ENCODE peak calls at places on chromosome 2, in seven cellular contexts. G, D, B, C, R, P and F are unnamed samples. For H3K36me3, H3K9me3 and H3K4me1, the result is how much of the 10 kb centered on the place peaks cover.

GRCh38 chr2:67412424-67412823 is 15.3 kb downstream of the ETAA1 start:
- DNase-seq in G (no peak), D (no peak), B (no peak), C (no peak), R (no peak), P (no peak), F (no peak)

GRCh38 chr2:146634256-146635068 is 1210.4 kb upstream of the ACVR2A start:
- DNase-seq in G (no peak), D (no peak), B (no peak), C (peak), R (no peak), P (no peak), F (no peak)

GRCh38 chr2:179550214-179550613 is 285.6 kb upstream of the SESTD1 start:
- DNase-seq in G (no peak), D (no peak), B (no peak), C (no peak), R (no peak), P (no peak), F (no peak)

GRCh38 chr2:113169002-113169530 is 4.7 kb upstream of the PSD4 start:
- DNase-seq in G (no peak), D (no peak), B (no peak), C (no peak), R (no peak), P (no peak), F (no peak)

GRCh38 chr2:178163395-178163794 is 30.9 kb upstream of the OSBPL6 start:
- DNase-seq in G (no peak), D (no peak), B (no peak), C (no peak), R (no peak), P (no peak), F (no peak)

GRCh38 chr2:112767693-112768380 is 3.4 kb upstream of the CKAP2L start:
- DNase-seq in G (no peak), D (no peak), B (no peak), C (no peak), R (no peak), P (no peak), F (no peak)

GRCh38 chr2:174546519-174547506 is 50.8 kb downstream of the WIPF1 start:
- DNase-seq in G (no peak), D (peak), B (no peak), C (peak), R (peak), P (peak), F (peak)

GRCh38 chr2:20050712-20051517 is 513 bp downstream of the LAPTM4A start:
- DNase-seq in G (peak), D (peak), B (peak), C (peak), R (peak), P (peak), F (peak)

GRCh38 chr2:66919286-66919685 is 477.8 kb upstream of the ETAA1 start:
- DNase-seq in G (no peak), D (no peak), B (no peak), C (no peak), R (no peak), P (no peak), F (no peak)

GRCh38 chr2:68937346-68938055 is 15.2 kb downstream of the GKN2 start:
- DNase-seq in G (no peak), D (no peak), B (no peak), C (no peak), R (no peak), P (no peak), F (no peak)

GRCh38 chr2:210616074-210616473 is 59.7 kb downstream of the CPS1 start:
- DNase-seq in G (no peak), D (no peak), B (no peak), C (no peak), R (no peak), P (no peak), F (peak)

GRCh38 chr2:66539452-66539851 is 104.5 kb downstream of the MEIS1 start:
- DNase-seq in G (no peak), D (no peak), B (peak), C (no peak), R (no peak), P (no peak), F (no peak)

GRCh38 chr2:218284106-218284811 is 8.0 kb downstream of the TMBIM1 start:
- DNase-seq in G (no peak), D (no peak), B (peak), C (peak), R (no peak), P (no peak), F (peak)

GRCh38 chr2:11775384-11775783 is 29.0 kb downstream of the LPIN1 start:
- DNase-seq in G (no peak), D (no peak), B (no peak), C (no peak), R (no peak), P (no peak), F (peak)

GRCh38 chr2:47069628-47070154 is 85.4 kb downstream of the STPG4 start:
- DNase-seq in G (peak), D (peak), B (peak), C (peak), R (peak), P (no peak), F (peak)

GRCh38 chr2:127637725-127638252 is 8.2 kb upstream of the GPR17 start:
- DNase-seq in G (peak), D (no peak), B (no peak), C (peak), R (no peak), P (no peak), F (peak)

GRCh38 chr2:1104364-1104763 is 153.7 kb downstream of the SNTG2 start:
- DNase-seq in G (no peak), D (no peak), B (no peak), C (no peak), R (no peak), P (no peak), F (no peak)

GRCh38 chr2:150204449-150204848 is 283.0 kb downstream of the RND3 start:
- DNase-seq in G (no peak), D (no peak), B (no peak), C (peak), R (no peak), P (no peak), F (peak)

GRCh38 chr2:101036562-101036961 is 34.5 kb downstream of the RPL31 start:
- DNase-seq in G (no peak), D (no peak), B (no peak), C (no peak), R (peak), P (no peak), F (peak)

GRCh38 chr2:73063909-73064875 is 7.3 kb downstream of the SFXN5 start:
- DNase-seq in G (no peak), D (no peak), B (no peak), C (peak), R (no peak), P (no peak), F (peak)

GRCh38 chr2:184938221-184938985 is 340.1 kb downstream of the ZNF804A start:
- DNase-seq in G (no peak), D (no peak), B (no peak), C (no peak), R (no peak), P (no peak), F (no peak)

GRCh38 chr2:119066272-119066804 is 92.2 kb downstream of the C1QL2 start:
- DNase-seq in G (no peak), D (no peak), B (no peak), C (no peak), R (no peak), P (no peak), F (no peak)

GRCh38 chr2:9740382-9741040 is 102.8 kb upstream of the TAF1B start:
- DNase-seq in G (no peak), D (no peak), B (no peak), C (no peak), R (no peak), P (no peak), F (no peak)

GRCh38 chr2:179837408-179837807 is 24.0 kb downstream of the ZNF385B start:
- DNase-seq in G (no peak), D (no peak), B (no peak), C (no peak), R (no peak), P (no peak), F (peak)

GRCh38 chr2:231791107-231791506 is 4.9 kb downstream of the COPS7B start:
- DNase-seq in G (no peak), D (no peak), B (no peak), C (no peak), R (no peak), P (no peak), F (no peak)
- H3K36me3 ChIP-seq in G (half or more), D (under half), B (under half), C (under half), R (half or more), P (under half), F (under half)

GRCh38 chr2:194610297-194610696 is 1046.7 kb upstream of the SLC39A10 start:
- DNase-seq in G (no peak), D (no peak), B (no peak), C (no peak), R (no peak), P (no peak), F (no peak)
- H3K9me3 ChIP-seq in G (under half), D (under half), B (under half), C (under half), R (under half), P (under half), F (under half)

GRCh38 chr2:18754286-18754685 is 164.9 kb upstream of the NT5C1B start:
- DNase-seq in G (no peak), D (no peak), B (no peak), C (no peak), R (no peak), P (no peak), F (no peak)
- H3K4me1 ChIP-seq in G (under half), D (under half), B (under half), C (under half), R (under half), P (under half), F (under half)

GRCh38 chr2:99403084-99403483 is 65.9 kb downstream of the EIF5B start:
- DNase-seq in G (no peak), D (no peak), B (no peak), C (no peak), R (no peak), P (no peak), F (no peak)
- H3K36me3 ChIP-seq in G (half or more), D (half or more), B (under half), C (under half), R (half or more), P (under half), F (half or more)

DNA sequence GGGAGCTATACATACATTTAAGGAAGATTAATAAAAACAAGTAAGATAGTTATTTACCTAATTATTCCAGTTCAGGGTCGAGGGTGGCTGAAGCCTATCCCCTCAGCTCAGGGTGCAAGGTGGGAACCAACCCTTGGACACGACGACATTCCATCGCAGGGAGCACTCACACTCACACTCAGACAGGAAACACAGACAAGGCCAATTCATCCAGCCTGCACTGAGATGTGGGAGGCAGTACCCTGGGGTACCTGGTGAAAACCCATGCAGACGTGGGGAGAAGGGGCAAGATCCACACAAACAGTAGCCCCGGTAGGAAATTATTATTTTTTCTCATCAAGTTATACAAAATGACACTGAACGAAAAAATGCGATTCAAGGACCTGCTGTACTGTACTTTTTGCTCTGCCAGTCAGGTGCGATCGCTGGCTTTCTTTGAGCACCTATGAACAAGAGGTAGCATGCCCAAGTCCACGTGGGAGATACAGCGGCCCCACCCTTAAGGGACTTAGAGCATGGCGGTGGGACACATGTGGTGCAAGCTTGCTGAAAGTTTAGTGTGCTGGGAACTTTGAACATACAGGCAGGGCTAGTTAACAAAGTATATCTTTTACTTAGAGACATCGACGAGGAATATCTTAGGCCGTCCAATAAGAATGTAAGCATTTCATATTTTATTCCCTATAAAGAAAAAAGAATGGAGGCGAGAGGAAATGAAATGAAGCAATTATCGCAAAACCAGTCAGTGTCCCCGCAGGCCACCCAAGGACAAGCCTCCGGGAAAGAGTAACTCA is 624 bp downstream of the METTL8 start:
- DNase-seq in G (no peak), D (peak), B (peak), C (peak), R (peak), P (peak), F (peak)
- H3K9me3 ChIP-seq in G (under half), D (under half), B (under half), C (under half), R (under half), P (under half), F (under half)

GRCh38 chr2:43405829-43406228 is 179.4 kb upstream of the ZFP36L2 start:
- DNase-seq in G (no peak), D (peak), B (no peak), C (no peak), R (peak), P (no peak), F (no peak)
- H3K4me1 ChIP-seq in G (under half), D (under half), B (under half), C (under half), R (under half), P (under half), F (under half)

DNA sequence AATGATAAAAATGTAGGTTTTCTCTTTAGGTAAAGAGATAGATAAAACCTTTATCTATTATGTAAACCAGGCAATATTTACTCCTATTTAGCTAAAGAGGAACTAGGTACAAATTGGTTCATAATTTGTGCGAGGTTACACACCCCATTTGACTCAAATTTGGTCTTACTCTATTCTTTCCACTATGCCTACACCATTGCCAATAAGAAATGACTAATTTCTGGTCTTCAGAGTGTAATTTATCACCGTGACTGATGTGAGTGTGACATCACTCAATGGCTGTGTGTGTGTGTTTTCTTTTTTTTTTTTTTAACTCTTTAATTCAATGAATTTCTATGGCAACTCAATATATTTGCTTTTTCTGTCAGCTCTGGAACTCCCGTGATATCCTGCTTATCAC is 955.8 kb downstream of the TDRD15 start:
- DNase-seq in G (no peak), D (no peak), B (no peak), C (no peak), R (no peak), P (no peak), F (no peak)
- H3K36me3 ChIP-seq in G (under half), D (under half), B (under half), C (under half), R (under half), P (under half), F (under half)